ENCODE peak calls at places on chromosomes 11 and 22, in six cellular contexts. O is tibial artery; C is hepatocyte; X is CD8-positive, alpha-beta T cell; Z is stomach; G is left ventricle myocardium inferior. T is an unnamed sample. For H3K4me1, the result is how much of the 10 kb centered on the place peaks cover.

GRCh38 chr11:73198677-73199076 is 19.4 kb upstream of the P2RY2 start:
- DNase-seq in O (no peak), C (peak), X (no peak), Z (no peak), G (no peak), T (no peak)

GRCh38 chr11:10303558-10304363 is 1.1 kb upstream of the ADM start:
- DNase-seq in O (peak), C (peak), X (peak), Z (peak), G (peak), T (peak)

GRCh38 chr11:96357794-96358193 is 14.8 kb upstream of the MAML2 start:
- DNase-seq in O (no peak), C (no peak), X (peak), Z (no peak), G (no peak), T (no peak)

GRCh38 chr11:132445966-132446365 is 1075.6 kb downstream of the NTM start:
- DNase-seq in O (no peak), C (no peak), X (no peak), Z (no peak), G (no peak), T (no peak)

GRCh38 chr11:73359930-73360742 is 16.1 kb upstream of the RELT start:
- DNase-seq in O (no peak), C (peak), X (peak), Z (no peak), G (no peak), T (no peak)

GRCh38 chr11:46277313-46277622 is 194 bp upstream of the CREB3L1 start:
- DNase-seq in O (no peak), C (peak), X (no peak), Z (no peak), G (no peak), T (no peak)

GRCh38 chr11:7383406-7383805 is 101.9 kb upstream of the OLFML1 start:
- DNase-seq in O (no peak), C (no peak), X (no peak), Z (no peak), G (no peak), T (no peak)

GRCh38 chr11:75490221-75491181 is 35.2 kb downstream of the GDPD5 start:
- DNase-seq in O (no peak), C (no peak), X (no peak), Z (no peak), G (no peak), T (no peak)

GRCh38 chr11:102010776-102011500 is 36.3 kb upstream of the CFAP300 start:
- DNase-seq in O (peak), C (peak), X (no peak), Z (peak), G (peak), T (peak)

GRCh38 chr11:1205987-1206331 is 16.9 kb upstream of the MUC5B start:
- DNase-seq in O (peak), C (no peak), X (no peak), Z (no peak), G (no peak), T (peak)

GRCh38 chr11:62124186-62125113 is 639 bp downstream of the INCENP start:
- DNase-seq in O (peak), C (peak), X (no peak), Z (no peak), G (peak), T (no peak)

DNA sequence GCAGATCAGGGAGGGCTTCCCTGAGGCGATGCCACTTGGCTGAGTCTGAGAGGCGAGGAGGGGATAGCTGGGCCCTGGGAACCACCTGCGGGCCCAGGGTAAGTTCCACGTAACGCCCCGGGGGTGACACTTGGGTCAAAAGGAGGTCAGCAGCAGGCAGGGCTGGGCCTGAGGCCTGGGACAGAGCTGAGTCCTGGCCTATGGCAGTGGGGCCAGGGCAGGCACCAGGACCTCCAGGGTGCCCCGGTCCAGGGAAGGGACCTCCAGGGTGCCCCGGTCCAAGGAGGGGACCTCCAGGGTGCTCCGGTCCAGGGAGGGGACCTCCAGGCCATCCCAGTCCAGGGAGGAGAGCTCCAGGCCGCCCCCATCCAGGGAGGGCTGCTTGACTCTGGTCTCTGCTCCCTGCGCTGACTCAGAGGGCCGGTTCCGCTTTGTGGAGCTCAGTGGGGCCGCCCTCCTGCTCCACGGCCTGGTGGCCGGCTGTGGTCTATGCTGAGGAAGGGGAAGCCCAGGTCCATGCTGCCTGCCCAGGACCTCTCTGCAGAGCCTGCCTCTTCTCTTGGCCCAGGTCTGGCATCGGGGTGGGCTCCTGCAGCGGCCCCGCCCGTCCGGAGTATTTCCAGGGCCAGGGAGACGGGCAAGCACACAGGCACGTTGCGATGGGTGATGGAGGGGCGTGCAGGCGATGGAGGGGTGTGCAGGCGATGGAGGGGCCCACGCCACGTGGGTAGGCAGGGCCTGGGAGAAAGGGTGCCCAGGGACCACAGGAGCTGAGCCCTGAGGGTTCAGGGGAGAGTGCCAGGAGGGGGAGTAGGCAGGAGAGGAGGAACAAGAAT is 19.5 kb upstream of the WNT7B start:
- DNase-seq in O (peak), C (no peak), X (no peak), Z (no peak), G (peak), T (peak)
- H3K4me1 ChIP-seq in O (under half), C (under half), X (under half), Z (under half), G (half or more), T (under half)

GRCh38 chr22:38184788-38185187 is 3.2 kb upstream of the PLA2G6 start:
- DNase-seq in O (no peak), C (no peak), X (no peak), Z (no peak), G (no peak), T (no peak)

GRCh38 chr22:38190581-38190980 is 9.0 kb upstream of the PLA2G6 start:
- DNase-seq in O (no peak), C (no peak), X (no peak), Z (no peak), G (no peak), T (no peak)

GRCh38 chr22:38189104-38189503 is 7.5 kb upstream of the PLA2G6 start:
- DNase-seq in O (no peak), C (no peak), X (no peak), Z (no peak), G (no peak), T (no peak)

GRCh38 chr22:38186429-38186828 is 4.8 kb upstream of the PLA2G6 start:
- DNase-seq in O (no peak), C (no peak), X (no peak), Z (no peak), G (no peak), T (no peak)

GRCh38 chr22:38187413-38188212 is 6.0 kb upstream of the PLA2G6 start:
- DNase-seq in O (no peak), C (peak), X (no peak), Z (peak), G (no peak), T (no peak)
- H3K27ac ChIP-seq in O (no peak), C (peak), X (no peak), Z (peak), G (no peak), T (no peak)

DNA sequence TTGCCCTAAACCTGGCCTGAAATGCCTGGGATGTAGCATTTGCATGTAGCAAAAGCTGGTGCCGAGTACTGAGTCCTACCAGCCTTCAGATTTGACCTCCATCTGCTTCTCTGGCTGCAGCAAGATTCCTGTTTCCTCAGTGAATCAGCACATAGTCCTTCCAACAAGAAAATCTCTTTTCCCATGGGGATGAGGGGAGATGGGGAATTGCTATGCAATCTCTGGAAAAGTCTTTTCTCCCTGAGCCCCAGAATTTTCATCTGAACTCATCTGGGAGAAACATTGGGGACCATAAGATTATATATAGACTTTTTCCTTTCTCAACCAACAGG is 32.0 kb upstream of the YWHAH start:
- DNase-seq in O (no peak), C (no peak), X (no peak), Z (no peak), G (no peak), T (no peak)
- H3K4me1 ChIP-seq in O (under half), C (under half), X (under half), Z (under half), G (under half), T (under half)

DNA sequence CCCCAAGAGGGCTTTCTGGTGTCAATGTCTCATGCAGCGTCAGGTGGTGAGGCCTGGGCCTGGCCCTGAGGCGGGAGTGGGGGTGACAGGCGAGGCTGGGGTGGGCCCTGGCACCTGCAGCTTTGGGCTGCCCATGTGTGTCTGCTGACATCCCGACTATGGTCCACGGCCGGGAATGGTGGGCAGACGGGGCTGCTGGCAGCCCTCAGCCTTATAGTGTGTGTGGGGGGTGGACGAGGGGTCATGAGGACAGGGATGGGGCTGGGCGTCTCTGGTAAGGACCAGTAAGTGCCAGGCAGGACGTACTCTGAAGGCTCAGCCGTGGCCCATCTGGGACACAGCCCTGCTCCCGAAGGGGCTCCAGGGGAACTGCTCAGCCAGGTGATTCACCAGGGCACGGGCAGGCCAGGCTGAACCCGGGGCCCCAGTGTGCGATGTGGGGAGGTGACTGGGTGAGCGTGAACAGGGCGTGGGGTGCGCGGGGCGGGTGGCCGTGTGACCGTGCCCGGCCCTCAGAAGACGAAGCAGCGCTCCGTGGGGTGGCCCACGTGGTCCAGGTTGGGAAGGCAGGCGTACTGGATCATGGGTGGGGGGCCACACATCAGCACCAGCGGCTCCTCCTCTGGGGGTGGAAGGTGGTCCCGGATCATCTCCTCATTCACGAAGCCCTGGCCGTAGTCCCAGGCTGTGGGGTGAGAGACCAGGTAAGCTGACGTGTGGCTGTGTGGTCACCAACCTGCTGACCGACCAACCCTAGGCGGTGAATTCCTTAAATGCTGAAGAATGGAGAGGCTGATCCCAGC is 4.8 kb upstream of the POLDIP3 start:
- DNase-seq in O (no peak), C (no peak), X (no peak), Z (no peak), G (no peak), T (no peak)
- H3K27ac ChIP-seq in O (peak), C (no peak), X (no peak), Z (peak), G (no peak), T (no peak)

GRCh38 chr11:68332186-68332585 is 19.8 kb downstream of the LRP5 start:
- DNase-seq in O (no peak), C (no peak), X (no peak), Z (no peak), G (no peak), T (no peak)
- H3K4me1 ChIP-seq in O (under half), C (half or more), X (half or more), Z (under half), G (half or more), T (under half)

GRCh38 chr22:28442951-28443876 is 236.4 kb downstream of the TTC28 start:
- DNase-seq in O (peak), C (peak), X (peak), Z (peak), G (peak), T (no peak)
- H3K27ac ChIP-seq in O (peak), C (peak), X (no peak), Z (peak), G (peak), T (peak)

GRCh38 chr11:63876616-63877015 is 37.7 kb downstream of the MARK2 start:
- DNase-seq in O (no peak), C (no peak), X (no peak), Z (no peak), G (no peak), T (no peak)
- H3K4me1 ChIP-seq in O (under half), C (under half), X (half or more), Z (under half), G (half or more), T (under half)

GRCh38 chr22:26496456-26496855 is 12.8 kb downstream of the SRRD start:
- DNase-seq in O (no peak), C (no peak), X (no peak), Z (no peak), G (no peak), T (no peak)

GRCh38 chr22:26492220-26492619 is 8.5 kb downstream of the SRRD start:
- DNase-seq in O (no peak), C (no peak), X (no peak), Z (peak), G (no peak), T (no peak)

GRCh38 chr22:26489447-26490036 is 5.9 kb downstream of the SRRD start:
- DNase-seq in O (no peak), C (no peak), X (no peak), Z (no peak), G (no peak), T (no peak)

GRCh38 chr22:26499188-26499703 is 13.0 kb downstream of the TFIP11 start:
- DNase-seq in O (no peak), C (no peak), X (no peak), Z (no peak), G (no peak), T (no peak)

DNA sequence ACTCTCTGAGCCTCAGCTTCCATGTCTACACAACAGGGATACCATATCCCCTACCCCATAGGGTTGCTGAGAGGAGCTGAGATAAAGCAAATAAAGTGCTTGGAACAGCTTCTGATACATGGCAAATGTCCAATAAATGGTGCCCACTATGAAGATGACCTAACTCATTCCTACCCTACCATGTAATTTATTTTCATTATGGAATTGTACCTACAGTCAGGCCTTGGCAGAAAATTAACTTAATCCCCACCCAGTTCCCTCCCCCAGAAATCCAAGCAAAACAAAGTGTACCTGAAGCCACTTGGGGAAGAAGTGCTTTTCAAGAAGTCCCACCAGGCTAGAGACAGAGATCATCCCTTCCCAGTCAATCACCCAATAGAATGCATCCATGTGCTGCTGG is 10.8 kb downstream of the SRRD start:
- DNase-seq in O (no peak), C (no peak), X (no peak), Z (no peak), G (no peak), T (no peak)
- H3K27ac ChIP-seq in O (no peak), C (no peak), X (no peak), Z (no peak), G (no peak), T (no peak)